ENCODE peak calls at places on chromosomes 16 and 17, in four cellular contexts. B, Y, W and N are unnamed samples. For H3K4me1, the result is how much of the 10 kb centered on the place peaks cover.

GRCh38 chr17:41523225-41523593 is 4.5 kb upstream of the KRT15 start:
- DNase-seq in B (no peak), Y (no peak), W (no peak), N (no peak)

GRCh38 chr17:57313276-57313835 is 57.0 kb downstream of the MSI2 start:
- DNase-seq in B (no peak), Y (no peak), W (no peak), N (no peak)

GRCh38 chr17:66663041-66663494 is 171.8 kb upstream of the CACNG5 start:
- DNase-seq in B (no peak), Y (no peak), W (no peak), N (no peak)

GRCh38 chr16:1991588-1992474 is 2.1 kb downstream of the SYNGR3 start:
- DNase-seq in B (peak), Y (peak), W (peak), N (peak)

GRCh38 chr17:1160591-1161041 is 19.2 kb downstream of the ABR start:
- DNase-seq in B (no peak), Y (no peak), W (no peak), N (no peak)

GRCh38 chr17:12078791-12079190 is 58.1 kb downstream of the MAP2K4 start:
- DNase-seq in B (no peak), Y (no peak), W (no peak), N (no peak)

GRCh38 chr17:46199379-46199778 is 6.2 kb upstream of the KANSL1 start:
- DNase-seq in B (no peak), Y (no peak), W (no peak), N (no peak)

GRCh38 chr16:57191056-57191536 is 5.0 kb downstream of the RSPRY1 start:
- DNase-seq in B (no peak), Y (no peak), W (no peak), N (no peak)

GRCh38 chr17:62673614-62674362 is 46.3 kb downstream of the MRC2 start:
- DNase-seq in B (no peak), Y (no peak), W (no peak), N (peak)

GRCh38 chr16:66703359-66704215 is 7.0 kb upstream of the CMTM4 start:
- DNase-seq in B (no peak), Y (no peak), W (no peak), N (no peak)

GRCh38 chr16:12627394-12627793 is 176.3 kb downstream of the CPPED1 start:
- DNase-seq in B (no peak), Y (no peak), W (no peak), N (no peak)

GRCh38 chr16:89721644-89722391 is 481 bp downstream of the ZNF276 start:
- DNase-seq in B (peak), Y (peak), W (peak), N (peak)

GRCh38 chr16:57304169-57305061 is 19.9 kb upstream of the PLLP start:
- DNase-seq in B (no peak), Y (peak), W (no peak), N (peak)

GRCh38 chr16:48124266-48124665 is 31.5 kb downstream of the ABCC12 start:
- DNase-seq in B (no peak), Y (no peak), W (no peak), N (no peak)

GRCh38 chr16:59192551-59193199 is 458.6 kb upstream of the GOT2 start:
- DNase-seq in B (no peak), Y (no peak), W (no peak), N (no peak)

GRCh38 chr17:79645022-79645776 is 34.3 kb upstream of the RBFOX3 start:
- DNase-seq in B (no peak), Y (no peak), W (no peak), N (no peak)

GRCh38 chr17:34645636-34646035 is 66.3 kb downstream of the TMEM132E start:
- DNase-seq in B (no peak), Y (no peak), W (no peak), N (peak)

GRCh38 chr17:32277284-32277683 is 11.7 kb downstream of the RHBDL3 start:
- DNase-seq in B (no peak), Y (no peak), W (no peak), N (no peak)

GRCh38 chr16:25051446-25052160 is 36.4 kb upstream of the ARHGAP17 start:
- DNase-seq in B (no peak), Y (no peak), W (no peak), N (no peak)

GRCh38 chr16:3520398-3520797 is 19.6 kb downstream of the CLUAP1 start:
- DNase-seq in B (no peak), Y (no peak), W (no peak), N (no peak)

GRCh38 chr16:70695351-70696070 is 9.7 kb upstream of the MTSS2 start:
- DNase-seq in B (no peak), Y (peak), W (no peak), N (peak)

GRCh38 chr17:41098476-41098875 is 534 bp upstream of the KRTAP4-8 start:
- DNase-seq in B (no peak), Y (no peak), W (no peak), N (no peak)

GRCh38 chr17:35023538-35023937 is 40.0 kb downstream of the RFFL start:
- DNase-seq in B (no peak), Y (no peak), W (no peak), N (no peak)

GRCh38 chr17:29615492-29616299 is 7.0 kb downstream of the CORO6 start:
- DNase-seq in B (peak), Y (peak), W (peak), N (peak)

GRCh38 chr17:38592487-38592886 is 13.3 kb downstream of the SRCIN1 start:
- DNase-seq in B (no peak), Y (no peak), W (no peak), N (no peak)

DNA sequence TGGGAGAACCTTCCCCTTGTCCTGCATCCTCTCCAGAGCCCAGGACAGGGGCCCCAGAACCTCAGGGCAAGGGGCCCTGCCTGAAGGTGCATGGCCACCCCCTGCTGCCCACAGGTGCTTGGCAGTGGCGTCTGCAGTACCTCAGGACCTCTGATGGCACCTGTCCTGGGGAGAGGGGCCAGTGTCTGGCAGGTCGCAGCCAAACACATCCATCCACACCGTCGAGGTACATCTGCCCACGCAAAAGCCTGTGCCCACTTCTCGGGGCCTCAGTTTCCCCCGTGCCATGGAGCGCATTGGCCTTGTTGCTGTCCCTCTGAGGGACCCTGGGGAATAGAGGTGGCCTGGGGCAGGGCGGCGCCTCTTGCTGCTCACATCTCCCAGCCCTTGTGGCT is 9.3 kb downstream of the MAP2K3 start:
- DNase-seq in B (no peak), Y (no peak), W (no peak), N (no peak)
- H3K4me1 ChIP-seq in B (under half), Y (under half), W (under half), N (under half)

GRCh38 chr17:61235001-61235820 is 164.4 kb upstream of the TBX2 start:
- DNase-seq in B (no peak), Y (no peak), W (no peak), N (no peak)
- H3K4me1 ChIP-seq in B (under half), Y (under half), W (under half), N (under half)

DNA sequence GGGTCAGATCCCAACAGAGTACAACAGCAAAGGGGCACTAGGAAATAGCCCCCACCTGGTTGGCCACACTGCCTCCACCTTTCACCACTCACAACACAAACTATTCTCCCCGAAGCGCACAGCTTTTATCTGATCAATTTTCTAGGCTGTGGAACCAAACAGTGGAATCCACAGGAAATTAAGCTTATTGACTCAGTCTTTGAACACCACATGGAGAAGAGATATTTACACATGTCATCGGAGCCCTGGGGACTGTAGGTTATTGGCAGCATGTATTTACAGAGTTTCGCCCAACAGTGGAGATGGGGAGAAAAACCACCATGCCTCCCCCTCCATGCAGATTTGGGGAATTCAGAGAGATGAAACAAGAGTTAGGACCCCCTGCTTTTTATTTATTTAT is 154.8 kb downstream of the XYLT1 start:
- DNase-seq in B (no peak), Y (no peak), W (no peak), N (no peak)
- H3K4me1 ChIP-seq in B (under half), Y (under half), W (under half), N (under half)

GRCh38 chr17:83103938-83104311 is 24.5 kb downstream of the METRNL start:
- DNase-seq in B (no peak), Y (peak), W (no peak), N (no peak)

GRCh38 chr17:83104577-83105505 is 25.4 kb downstream of the METRNL start:
- DNase-seq in B (no peak), Y (peak), W (no peak), N (no peak)

GRCh38 chr17:83101805-83102480 is 22.5 kb downstream of the METRNL start:
- DNase-seq in B (no peak), Y (peak), W (no peak), N (peak)

GRCh38 chr17:83105512-83105911 is 26.1 kb downstream of the METRNL start:
- DNase-seq in B (no peak), Y (peak), W (no peak), N (no peak)

DNA sequence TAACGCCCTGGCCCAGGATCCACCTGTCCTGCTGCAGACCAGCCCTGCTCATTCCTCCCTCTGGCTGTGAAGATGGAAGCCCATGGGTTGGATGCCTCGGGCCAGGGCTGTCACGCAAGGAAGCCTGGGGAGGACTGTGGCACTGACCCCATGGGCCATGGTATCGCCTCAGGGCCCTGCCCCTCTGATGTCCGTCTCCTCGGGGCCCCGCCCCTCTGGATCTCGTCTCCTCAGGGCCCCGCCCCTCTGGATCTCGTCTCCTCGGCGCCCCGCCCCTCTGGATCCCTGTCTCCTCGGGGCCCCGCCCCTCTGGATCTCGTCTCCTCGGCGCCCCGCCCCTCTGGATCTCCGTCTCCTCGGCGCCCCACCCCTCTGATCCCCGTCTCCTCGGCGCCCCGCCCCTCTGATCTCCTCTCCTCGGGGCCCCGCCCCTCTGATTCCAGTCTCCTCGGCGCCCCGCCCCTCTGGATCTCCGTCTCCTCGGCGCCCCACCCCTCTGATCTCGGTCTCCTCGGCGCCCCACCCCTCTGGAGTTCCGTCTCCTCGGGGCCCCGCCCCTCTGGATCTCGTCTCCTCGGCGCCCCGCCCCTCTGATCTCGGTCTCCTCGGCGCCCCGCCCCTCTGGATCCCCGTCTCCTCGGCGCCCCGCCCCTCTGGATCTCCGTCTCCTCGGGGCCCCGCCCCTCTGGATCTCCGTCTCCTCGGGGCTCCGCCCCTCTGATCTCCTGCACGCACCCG is 24.0 kb downstream of the METRNL start:
- DNase-seq in B (no peak), Y (peak), W (no peak), N (no peak)
- H3K4me1 ChIP-seq in B (under half), Y (under half), W (under half), N (under half)

GRCh38 chr17:43917348-43918025 is 10.2 kb upstream of the MPP2 start:
- DNase-seq in B (peak), Y (peak), W (no peak), N (peak)
- H3K4me1 ChIP-seq in B (under half), Y (under half), W (under half), N (under half)

GRCh38 chr16:11129378-11129781 is 126.6 kb downstream of the SOCS1 start:
- DNase-seq in B (no peak), Y (no peak), W (no peak), N (no peak)
- H3K4me1 ChIP-seq in B (under half), Y (under half), W (under half), N (under half)